ENCODE peak calls at places on chromosomes 4 and X, in nine cellular contexts. One of them, this sample, is unnamed.

GRCh38 chr4:182513534-182514291 is 270.5 kb downstream of the TENM3 start:
- DNase-seq in cardiac fibroblast: no peak
- DNase-seq in LHCN-M2: no peak
- DNase-seq in OCI-M1: no peak
- DNase-seq in left lobe of liver: no peak
- DNase-seq in NCI-H1694 treated with DMSO at 0.1 percent for 48 hours: no peak
- DNase-seq in stimulated activated CD4-positive, alpha-beta T cell treated with anti-CD3 and anti-CD28 coated beads, Interleukin-2, amount 100 ng/mL, for 48 hours: no peak
- DNase-seq in GM04504: no peak
- DNase-seq in activated CD4-positive, alpha-beta memory T cell treated with anti-CD3 and anti-CD28 coated beads for 36 hours: no peak
- DNase-seq in this sample: no peak

GRCh38 chr4:55545133-55545532 is 1.6 kb downstream of the CLOCK start:
- DNase-seq in OCI-M1: peak; percentile 59
- DNase-seq in LHCN-M2: no peak
- DNase-seq in NCI-H1694 treated with DMSO at 0.1 percent for 48 hours: no peak
- DNase-seq in GM04504: no peak
- DNase-seq in left lobe of liver: no peak
- DNase-seq in cardiac fibroblast: peak; percentile 11
- DNase-seq in activated CD4-positive, alpha-beta memory T cell treated with anti-CD3 and anti-CD28 coated beads for 36 hours: no peak
- DNase-seq in stimulated activated CD4-positive, alpha-beta T cell treated with anti-CD3 and anti-CD28 coated beads, Interleukin-2, amount 100 ng/mL, for 48 hours: no peak
- DNase-seq in this sample: peak; percentile 9

GRCh38 chr4:48668254-48669017 is 111.6 kb downstream of the FRYL start:
- DNase-seq in GM04504: no peak
- DNase-seq in left lobe of liver: no peak
- DNase-seq in activated CD4-positive, alpha-beta memory T cell treated with anti-CD3 and anti-CD28 coated beads for 36 hours: no peak
- DNase-seq in stimulated activated CD4-positive, alpha-beta T cell treated with anti-CD3 and anti-CD28 coated beads, Interleukin-2, amount 100 ng/mL, for 48 hours: no peak
- DNase-seq in OCI-M1: no peak
- DNase-seq in cardiac fibroblast: no peak
- DNase-seq in NCI-H1694 treated with DMSO at 0.1 percent for 48 hours: no peak
- DNase-seq in LHCN-M2: no peak
- DNase-seq in this sample: no peak

GRCh38 chr4:73707918-73708577 is 32.3 kb upstream of the CXCL8 start:
- DNase-seq in left lobe of liver: no peak
- DNase-seq in LHCN-M2: peak; percentile 85
- DNase-seq in OCI-M1: peak; percentile 88
- DNase-seq in activated CD4-positive, alpha-beta memory T cell treated with anti-CD3 and anti-CD28 coated beads for 36 hours: no peak
- DNase-seq in GM04504: peak; percentile 69
- DNase-seq in cardiac fibroblast: peak; percentile 92
- DNase-seq in NCI-H1694 treated with DMSO at 0.1 percent for 48 hours: no peak
- DNase-seq in stimulated activated CD4-positive, alpha-beta T cell treated with anti-CD3 and anti-CD28 coated beads, Interleukin-2, amount 100 ng/mL, for 48 hours: no peak
- DNase-seq in this sample: no peak

GRCh38 chrX:57286507-57287251 is at the start of gene FAAH2:
- DNase-seq in NCI-H1694 treated with DMSO at 0.1 percent for 48 hours: peak; percentile 4
- DNase-seq in GM04504: no peak
- DNase-seq in OCI-M1: peak; percentile 82
- DNase-seq in activated CD4-positive, alpha-beta memory T cell treated with anti-CD3 and anti-CD28 coated beads for 36 hours: peak; percentile 80
- DNase-seq in stimulated activated CD4-positive, alpha-beta T cell treated with anti-CD3 and anti-CD28 coated beads, Interleukin-2, amount 100 ng/mL, for 48 hours: peak; percentile 19
- DNase-seq in LHCN-M2: no peak
- DNase-seq in left lobe of liver: peak; percentile 81
- DNase-seq in cardiac fibroblast: no peak
- DNase-seq in this sample: peak; percentile 30

GRCh38 chrX:153687121-153688039 is at the start of gene SLC6A8:
- DNase-seq in OCI-M1: peak; percentile 59
- DNase-seq in cardiac fibroblast: peak; percentile 76
- DNase-seq in stimulated activated CD4-positive, alpha-beta T cell treated with anti-CD3 and anti-CD28 coated beads, Interleukin-2, amount 100 ng/mL, for 48 hours: no peak
- DNase-seq in left lobe of liver: peak; percentile 59
- DNase-seq in NCI-H1694 treated with DMSO at 0.1 percent for 48 hours: peak; percentile 14
- DNase-seq in LHCN-M2: peak; percentile 32
- DNase-seq in GM04504: peak; percentile 27
- DNase-seq in activated CD4-positive, alpha-beta memory T cell treated with anti-CD3 and anti-CD28 coated beads for 36 hours: peak; percentile 48
- DNase-seq in this sample: peak; percentile 78

GRCh38 chrX:119118780-119119395 is 8.7 kb downstream of the KIAA1210 start:
- DNase-seq in OCI-M1: peak; percentile 62
- DNase-seq in LHCN-M2: peak; percentile 25
- DNase-seq in GM04504: peak; percentile 9
- DNase-seq in cardiac fibroblast: peak; percentile 58
- DNase-seq in stimulated activated CD4-positive, alpha-beta T cell treated with anti-CD3 and anti-CD28 coated beads, Interleukin-2, amount 100 ng/mL, for 48 hours: peak; percentile 38
- DNase-seq in left lobe of liver: peak; percentile 46
- DNase-seq in NCI-H1694 treated with DMSO at 0.1 percent for 48 hours: peak; percentile 39
- DNase-seq in activated CD4-positive, alpha-beta memory T cell treated with anti-CD3 and anti-CD28 coated beads for 36 hours: peak; percentile 63
- DNase-seq in this sample: peak; percentile 27

GRCh38 chr4:148335133-148335532 is 107.1 kb downstream of the NR3C2 start:
- DNase-seq in GM04504: no peak
- DNase-seq in left lobe of liver: no peak
- DNase-seq in NCI-H1694 treated with DMSO at 0.1 percent for 48 hours: no peak
- DNase-seq in stimulated activated CD4-positive, alpha-beta T cell treated with anti-CD3 and anti-CD28 coated beads, Interleukin-2, amount 100 ng/mL, for 48 hours: no peak
- DNase-seq in cardiac fibroblast: no peak
- DNase-seq in OCI-M1: no peak
- DNase-seq in activated CD4-positive, alpha-beta memory T cell treated with anti-CD3 and anti-CD28 coated beads for 36 hours: no peak
- DNase-seq in LHCN-M2: no peak
- DNase-seq in this sample: no peak

GRCh38 chr4:122959441-122959840 is 37.0 kb upstream of the NUDT6 start:
- DNase-seq in cardiac fibroblast: no peak
- DNase-seq in OCI-M1: no peak
- DNase-seq in GM04504: no peak
- DNase-seq in stimulated activated CD4-positive, alpha-beta T cell treated with anti-CD3 and anti-CD28 coated beads, Interleukin-2, amount 100 ng/mL, for 48 hours: no peak
- DNase-seq in LHCN-M2: no peak
- DNase-seq in left lobe of liver: no peak
- DNase-seq in activated CD4-positive, alpha-beta memory T cell treated with anti-CD3 and anti-CD28 coated beads for 36 hours: no peak
- DNase-seq in NCI-H1694 treated with DMSO at 0.1 percent for 48 hours: no peak
- DNase-seq in this sample: no peak

GRCh38 chr4:156906325-156906724 is 65.3 kb downstream of the PDGFC start:
- DNase-seq in activated CD4-positive, alpha-beta memory T cell treated with anti-CD3 and anti-CD28 coated beads for 36 hours: no peak
- DNase-seq in GM04504: no peak
- DNase-seq in cardiac fibroblast: no peak
- DNase-seq in stimulated activated CD4-positive, alpha-beta T cell treated with anti-CD3 and anti-CD28 coated beads, Interleukin-2, amount 100 ng/mL, for 48 hours: no peak
- DNase-seq in OCI-M1: no peak
- DNase-seq in left lobe of liver: no peak
- DNase-seq in NCI-H1694 treated with DMSO at 0.1 percent for 48 hours: no peak
- DNase-seq in LHCN-M2: no peak
- DNase-seq in this sample: no peak

GRCh38 chrX:9534686-9535085 is 69.8 kb downstream of the TBL1X start:
- DNase-seq in left lobe of liver: no peak
- DNase-seq in cardiac fibroblast: peak; percentile 72
- DNase-seq in activated CD4-positive, alpha-beta memory T cell treated with anti-CD3 and anti-CD28 coated beads for 36 hours: no peak
- DNase-seq in LHCN-M2: peak; percentile 51
- DNase-seq in stimulated activated CD4-positive, alpha-beta T cell treated with anti-CD3 and anti-CD28 coated beads, Interleukin-2, amount 100 ng/mL, for 48 hours: no peak
- DNase-seq in OCI-M1: no peak
- DNase-seq in GM04504: no peak
- DNase-seq in NCI-H1694 treated with DMSO at 0.1 percent for 48 hours: no peak
- DNase-seq in this sample: no peak

GRCh38 chr4:88860594-88860993 is 163.0 kb upstream of the NAP1L5 start:
- DNase-seq in activated CD4-positive, alpha-beta memory T cell treated with anti-CD3 and anti-CD28 coated beads for 36 hours: no peak
- DNase-seq in OCI-M1: no peak
- DNase-seq in LHCN-M2: no peak
- DNase-seq in stimulated activated CD4-positive, alpha-beta T cell treated with anti-CD3 and anti-CD28 coated beads, Interleukin-2, amount 100 ng/mL, for 48 hours: no peak
- DNase-seq in cardiac fibroblast: no peak
- DNase-seq in left lobe of liver: no peak
- DNase-seq in GM04504: no peak
- DNase-seq in NCI-H1694 treated with DMSO at 0.1 percent for 48 hours: no peak
- DNase-seq in this sample: no peak

GRCh38 chr4:183132865-183133264 is 33.8 kb downstream of the WWC2 start:
- DNase-seq in stimulated activated CD4-positive, alpha-beta T cell treated with anti-CD3 and anti-CD28 coated beads, Interleukin-2, amount 100 ng/mL, for 48 hours: no peak
- DNase-seq in activated CD4-positive, alpha-beta memory T cell treated with anti-CD3 and anti-CD28 coated beads for 36 hours: no peak
- DNase-seq in GM04504: no peak
- DNase-seq in NCI-H1694 treated with DMSO at 0.1 percent for 48 hours: no peak
- DNase-seq in left lobe of liver: no peak
- DNase-seq in OCI-M1: no peak
- DNase-seq in LHCN-M2: no peak
- DNase-seq in cardiac fibroblast: no peak
- DNase-seq in this sample: no peak

GRCh38 chr4:118997601-118998000 is 108.9 kb downstream of the SYNPO2 start:
- DNase-seq in GM04504: no peak
- DNase-seq in cardiac fibroblast: no peak
- DNase-seq in NCI-H1694 treated with DMSO at 0.1 percent for 48 hours: no peak
- DNase-seq in activated CD4-positive, alpha-beta memory T cell treated with anti-CD3 and anti-CD28 coated beads for 36 hours: no peak
- DNase-seq in OCI-M1: no peak
- DNase-seq in stimulated activated CD4-positive, alpha-beta T cell treated with anti-CD3 and anti-CD28 coated beads, Interleukin-2, amount 100 ng/mL, for 48 hours: no peak
- DNase-seq in LHCN-M2: peak; percentile 44
- DNase-seq in left lobe of liver: no peak
- DNase-seq in this sample: no peak

GRCh38 chrX:119696251-119696890 is 3.4 kb upstream of the SEPTIN6 start:
- DNase-seq in NCI-H1694 treated with DMSO at 0.1 percent for 48 hours: no peak
- DNase-seq in activated CD4-positive, alpha-beta memory T cell treated with anti-CD3 and anti-CD28 coated beads for 36 hours: no peak
- DNase-seq in stimulated activated CD4-positive, alpha-beta T cell treated with anti-CD3 and anti-CD28 coated beads, Interleukin-2, amount 100 ng/mL, for 48 hours: no peak
- DNase-seq in left lobe of liver: no peak
- DNase-seq in GM04504: no peak
- DNase-seq in LHCN-M2: no peak
- DNase-seq in OCI-M1: no peak
- DNase-seq in cardiac fibroblast: no peak
- DNase-seq in this sample: no peak

GRCh38 chrX:40694833-40695232 is 40.5 kb downstream of the MED14 start:
- DNase-seq in stimulated activated CD4-positive, alpha-beta T cell treated with anti-CD3 and anti-CD28 coated beads, Interleukin-2, amount 100 ng/mL, for 48 hours: no peak
- DNase-seq in cardiac fibroblast: no peak
- DNase-seq in GM04504: no peak
- DNase-seq in left lobe of liver: no peak
- DNase-seq in OCI-M1: no peak
- DNase-seq in NCI-H1694 treated with DMSO at 0.1 percent for 48 hours: no peak
- DNase-seq in LHCN-M2: peak; percentile 2
- DNase-seq in activated CD4-positive, alpha-beta memory T cell treated with anti-CD3 and anti-CD28 coated beads for 36 hours: no peak
- DNase-seq in this sample: no peak

GRCh38 chrX:121832446-121832845 is 785.0 kb downstream of the GLUD2 start:
- DNase-seq in stimulated activated CD4-positive, alpha-beta T cell treated with anti-CD3 and anti-CD28 coated beads, Interleukin-2, amount 100 ng/mL, for 48 hours: no peak
- DNase-seq in activated CD4-positive, alpha-beta memory T cell treated with anti-CD3 and anti-CD28 coated beads for 36 hours: no peak
- DNase-seq in cardiac fibroblast: peak; percentile 17
- DNase-seq in GM04504: no peak
- DNase-seq in OCI-M1: no peak
- DNase-seq in left lobe of liver: no peak
- DNase-seq in LHCN-M2: no peak
- DNase-seq in NCI-H1694 treated with DMSO at 0.1 percent for 48 hours: no peak
- DNase-seq in this sample: no peak

GRCh38 chrX:1534321-1535168 is 2.4 kb downstream of the P2RY8 start:
- DNase-seq in stimulated activated CD4-positive, alpha-beta T cell treated with anti-CD3 and anti-CD28 coated beads, Interleukin-2, amount 100 ng/mL, for 48 hours: no peak
- DNase-seq in cardiac fibroblast: no peak
- DNase-seq in OCI-M1: no peak
- DNase-seq in GM04504: no peak
- DNase-seq in NCI-H1694 treated with DMSO at 0.1 percent for 48 hours: no peak
- DNase-seq in LHCN-M2: no peak
- DNase-seq in activated CD4-positive, alpha-beta memory T cell treated with anti-CD3 and anti-CD28 coated beads for 36 hours: peak; percentile 64
- DNase-seq in left lobe of liver: peak; percentile 42
- DNase-seq in this sample: no peak

This sample was measured in SK-N-DZ.